ENCODE peak calls at places on chromosomes 16 and 17, in five cellular contexts. I, K, F, N and Y are unnamed samples.

GRCh38 chr16:68247932-68248331 is 2.8 kb downstream of the PLA2G15 start:
- DNase-seq in I (no peak), K (no peak), F (no peak), N (no peak), Y (no peak)

GRCh38 chr17:40418428-40418706 is 671 bp upstream of the TOP2A start:
- DNase-seq in I (no peak), K (no peak), F (no peak), N (no peak), Y (no peak)

GRCh38 chr17:50290074-50290702 is 15.9 kb downstream of the TMEM92 start:
- DNase-seq in I (peak; percentile 87), K (no peak), F (no peak), N (peak; percentile 90), Y (peak; percentile 97)

GRCh38 chr16:57941016-57941656 is 29.8 kb downstream of the CNGB1 start:
- DNase-seq in I (no peak), K (no peak), F (no peak), N (peak; percentile 14), Y (no peak)

GRCh38 chr16:22859925-22860324 is 46.0 kb downstream of the HS3ST2 start:
- DNase-seq in I (no peak), K (no peak), F (no peak), N (no peak), Y (no peak)

GRCh38 chr17:77610980-77611641 is 347.4 kb upstream of the TNRC6C start:
- DNase-seq in I (no peak), K (no peak), F (no peak), N (no peak), Y (no peak)

GRCh38 chr17:81405382-81406005 is 10.2 kb downstream of the BAHCC1 start:
- DNase-seq in I (no peak), K (no peak), F (no peak), N (peak; percentile 25), Y (no peak)

GRCh38 chr16:73231379-73231778 is 183.5 kb upstream of the ZFHX3 start:
- DNase-seq in I (no peak), K (no peak), F (no peak), N (no peak), Y (no peak)

GRCh38 chr16:28587386-28587785 is 9.5 kb downstream of the SULT1A2 start:
- DNase-seq in I (peak; percentile 57), K (no peak), F (no peak), N (no peak), Y (no peak)

GRCh38 chr16:28607116-28607623 is 2.7 kb downstream of the SULT1A1 start:
- DNase-seq in I (no peak), K (no peak), F (no peak), N (no peak), Y (no peak)

GRCh38 chr17:80899402-80900268 is 92.0 kb upstream of the CHMP6 start:
- DNase-seq in I (peak; percentile 70), K (peak; percentile 29), F (no peak), N (peak; percentile 22), Y (peak; percentile 51)

GRCh38 chr16:11621920-11622651 is 35.4 kb upstream of the LITAF start:
- DNase-seq in I (no peak), K (no peak), F (no peak), N (no peak), Y (no peak)

GRCh38 chr17:82129095-82129494 is 31.1 kb upstream of the FASN start:
- DNase-seq in I (no peak), K (no peak), F (no peak), N (no peak), Y (no peak)

GRCh38 chr17:18378205-18378505 is 577 bp downstream of the EVPLL start:
- DNase-seq in I (no peak), K (no peak), F (no peak), N (no peak), Y (no peak)

GRCh38 chr17:35733366-35733765 is 1.9 kb downstream of the RASL10B start:
- DNase-seq in I (no peak), K (no peak), F (no peak), N (no peak), Y (no peak)

GRCh38 chr17:44872131-44872768 is 24.6 kb downstream of the HIGD1B start:
- DNase-seq in I (no peak), K (no peak), F (no peak), N (peak; percentile 40), Y (no peak)

GRCh38 chr17:83091257-83092141 is 12.1 kb downstream of the METRNL start:
- DNase-seq in I (no peak), K (peak; percentile 46), F (no peak), N (no peak), Y (no peak)

GRCh38 chr17:30203471-30203981 is 32.0 kb downstream of the SLC6A4 start:
- DNase-seq in I (no peak), K (no peak), F (no peak), N (peak; percentile 25), Y (no peak)

GRCh38 chr16:4511441-4512082 is 27.0 kb downstream of the CDIP1 start:
- DNase-seq in I (peak; percentile 80), K (peak; percentile 60), F (no peak), N (peak; percentile 61), Y (peak; percentile 59)

GRCh38 chr17:57584050-57584551 is 161.0 kb downstream of the CCDC182 start:
- DNase-seq in I (no peak), K (no peak), F (no peak), N (no peak), Y (no peak)

GRCh38 chr16:53692146-53692545 is 11.5 kb downstream of the RPGRIP1L start:
- DNase-seq in I (no peak), K (no peak), F (no peak), N (no peak), Y (no peak)

GRCh38 chr16:588639-588888 is 1.3 kb upstream of the RAB40C start:
- DNase-seq in I (no peak), K (no peak), F (no peak), N (peak; percentile 69), Y (peak; percentile 60)

GRCh38 chr17:28957992-28958355 is 6.7 kb upstream of the PHF12 start:
- DNase-seq in I (no peak), K (no peak), F (no peak), N (no peak), Y (no peak)
- TF ChIP-seq MAX in I (no peak), K (no peak), F (no peak), N (no peak), Y (no peak)

DNA sequence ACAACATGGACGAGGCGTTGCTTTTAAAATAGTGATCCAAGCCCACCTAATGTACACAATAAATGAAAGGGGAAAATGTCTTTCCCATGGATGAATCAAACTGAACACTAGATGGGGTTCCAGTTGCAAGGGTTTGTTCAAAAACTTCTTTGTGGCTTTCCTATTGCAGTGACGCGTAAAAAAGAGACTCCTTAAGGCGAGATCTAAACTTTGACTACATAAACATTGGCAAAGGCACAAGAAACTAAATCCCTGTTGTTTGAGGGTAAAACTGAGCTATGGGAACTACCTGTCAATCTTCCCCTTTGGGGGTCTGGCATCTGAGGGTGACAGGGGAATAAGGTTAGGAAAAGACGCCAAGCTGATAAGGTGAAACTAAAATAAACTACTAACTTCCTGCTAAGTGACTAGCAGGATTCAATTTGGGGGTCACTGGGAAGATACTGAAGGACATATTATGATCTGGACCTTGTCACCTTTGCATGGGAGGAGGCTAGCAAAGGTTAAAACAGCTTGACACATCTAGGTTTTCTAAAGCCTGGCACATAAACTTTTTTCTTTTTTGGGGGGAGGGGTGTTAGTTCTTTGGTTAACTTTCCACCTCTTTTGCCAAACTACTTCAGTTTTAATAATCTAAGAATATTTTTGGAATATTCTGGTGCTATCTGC is 4.7 kb downstream of the SALL1 start:
- DNase-seq in I (no peak), K (no peak), F (no peak), N (no peak), Y (peak; percentile 46)
- H3K4me3 ChIP-seq in I (no peak overlapping the region), K (no peak overlapping the region), F (no peak overlapping the region), N (no peak overlapping the region), Y (no peak overlapping the region)

GRCh38 chr17:60163108-60163784 is 13.5 kb downstream of the CA4 start:
- DNase-seq in I (peak; percentile 0), K (peak; percentile 52), F (no peak), N (no peak), Y (peak; percentile 74)

GRCh38 chr17:60165223-60165622 is 15.4 kb downstream of the CA4 start:
- DNase-seq in I (peak; percentile 2), K (no peak), F (no peak), N (no peak), Y (no peak)

GRCh38 chr17:60164164-60164563 is 14.4 kb downstream of the CA4 start:
- DNase-seq in I (no peak), K (no peak), F (no peak), N (no peak), Y (no peak)

GRCh38 chr17:60165976-60166375 is 16.2 kb downstream of the CA4 start:
- DNase-seq in I (no peak), K (no peak), F (no peak), N (no peak), Y (peak; percentile 66)

GRCh38 chr17:60164697-60165096 is 14.9 kb downstream of the CA4 start:
- DNase-seq in I (peak; percentile 4), K (no peak), F (no peak), N (no peak), Y (no peak)
- TF ChIP-seq MYC in I (no peak), K (no peak), F (no peak), N (no peak), Y (no peak)

GRCh38 chr17:2295575-2295974 is 8.0 kb downstream of the SMG6 start:
- DNase-seq in I (no peak), K (no peak), F (no peak), N (no peak), Y (no peak)
- TF ChIP-seq MAX in I (no peak), K (no peak), F (no peak), N (no peak), Y (no peak)

GRCh38 chr17:4903051-4903818 is at the start of gene CHRNE:
- DNase-seq in I (peak; percentile 58), K (peak; percentile 80), F (peak; percentile 37), N (peak; percentile 76), Y (peak; percentile 74)
- H3K4me3 ChIP-seq in I (no peak within 1 kb of the TSS), K (no peak within 1 kb of the TSS), F (no peak within 1 kb of the TSS), N (no peak within 1 kb of the TSS), Y (no peak within 1 kb of the TSS)